ENCODE peak calls at places on chromosomes 13 and 19, in six cellular contexts. D, S, I, T, N and Q are unnamed samples.

GRCh38 chr19:48752511-48753365 is at the start of gene FUT1:
- DNase-seq in N (peak; percentile 89), D (no peak), T (peak; percentile 43), I (no peak), S (peak; percentile 73), Q (no peak)

GRCh38 chr19:56301886-56302620 is 12.6 kb downstream of the ZSCAN5A start:
- DNase-seq in N (no peak), D (no peak), S (no peak), T (no peak), I (no peak), Q (no peak)

GRCh38 chr19:39430675-39431593 is 4.8 kb downstream of the RPS16 start:
- DNase-seq in T (peak; percentile 83), N (no peak), D (peak; percentile 100), S (peak; percentile 20), I (no peak), Q (no peak)

GRCh38 chr13:44393391-44393790 is 19.8 kb downstream of the SERP2 start:
- DNase-seq in D (no peak), I (no peak), S (no peak), T (no peak), N (no peak), Q (no peak)

GRCh38 chr19:55379161-55379560 is 2.5 kb downstream of the TMEM190 start:
- DNase-seq in S (no peak), N (no peak), I (no peak), T (no peak), D (no peak), Q (no peak)

GRCh38 chr13:95624020-95624419 is 20.5 kb downstream of the DZIP1 start:
- DNase-seq in T (peak; percentile 64), D (peak; percentile 72), N (peak; percentile 70), S (peak; percentile 29), I (peak; percentile 21), Q (peak; percentile 3)

GRCh38 chr19:3969435-3970312 is 1.2 kb downstream of the DAPK3 start:
- DNase-seq in I (no peak), N (peak; percentile 54), S (no peak), D (peak; percentile 68), T (peak; percentile 5), Q (no peak)

GRCh38 chr19:20077791-20078463 is at the start of gene ZNF90:
- DNase-seq in S (peak; percentile 96), I (no peak), N (peak; percentile 98), T (peak; percentile 22), D (peak; percentile 97), Q (no peak)

GRCh38 chr19:2261438-2262172 is 5.4 kb upstream of the JSRP1 start:
- DNase-seq in I (peak; percentile 62), S (peak; percentile 68), N (peak; percentile 48), T (peak; percentile 49), D (no peak), Q (no peak)

GRCh38 chr13:110915874-110916670 is 1.2 kb upstream of the ANKRD10 start:
- DNase-seq in S (no peak), D (peak; percentile 69), N (no peak), T (no peak), I (no peak), Q (no peak)

DNA sequence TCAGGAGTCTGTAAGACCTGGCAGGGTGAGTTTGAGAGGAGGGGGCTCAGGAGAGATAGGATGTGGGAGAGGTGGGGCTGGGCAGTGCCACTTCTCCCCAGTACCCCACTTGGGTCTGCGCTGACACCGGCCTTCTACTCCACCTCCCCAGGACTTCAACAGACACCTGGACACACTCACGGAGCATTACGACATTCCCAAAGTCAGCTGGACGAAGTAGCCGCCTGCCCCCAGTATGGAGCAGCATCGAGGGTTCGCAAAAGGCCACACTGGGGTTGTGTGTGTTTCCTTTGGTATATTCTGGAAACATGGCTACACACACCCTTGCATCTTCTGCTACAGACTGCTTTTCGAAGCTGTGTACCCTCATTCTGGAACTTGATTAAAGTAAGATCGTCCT is 5.5 kb downstream of the FAM32A start:
- DNase-seq in T (no peak), I (no peak), D (no peak), N (no peak), S (no peak), Q (no peak)
- H3K9ac ChIP-seq in T (no peak overlapping the region), I (no peak overlapping the region), D (no peak overlapping the region), N (no peak overlapping the region), S (no peak overlapping the region), Q (no peak overlapping the region)

GRCh38 chr19:12664406-12665280 is 1.9 kb downstream of the MAN2B1 start:
- DNase-seq in D (no peak), N (peak; percentile 77), T (no peak), S (peak; percentile 54), I (no peak), Q (no peak)

GRCh38 chr19:12667903-12668302 is 1.3 kb downstream of the WDR83 start:
- DNase-seq in I (no peak), T (no peak), D (no peak), S (no peak), N (no peak), Q (no peak)

GRCh38 chr19:12665281-12665573 is 1.3 kb downstream of the MAN2B1 start:
- DNase-seq in T (no peak), S (peak; percentile 49), I (no peak), N (no peak), D (no peak), Q (no peak)

GRCh38 chr19:12666305-12667048 is at the start of the genes MAN2B1 and WDR83:
- DNase-seq in N (peak; percentile 94), D (peak; percentile 48), I (peak; percentile 85), S (peak; percentile 81), T (peak; percentile 79), Q (no peak)

GRCh38 chr19:12665646-12666304 is 767 bp downstream of the MAN2B1 start:
- DNase-seq in I (no peak), N (no peak), S (no peak), T (no peak), D (no peak), Q (no peak)
- H3K27ac ChIP-seq in I (peak overlapping the region; percentile 77), N (no peak overlapping the region), S (peak overlapping the region; percentile 71), T (no peak overlapping the region), D (no peak overlapping the region), Q (no peak overlapping the region)

DNA sequence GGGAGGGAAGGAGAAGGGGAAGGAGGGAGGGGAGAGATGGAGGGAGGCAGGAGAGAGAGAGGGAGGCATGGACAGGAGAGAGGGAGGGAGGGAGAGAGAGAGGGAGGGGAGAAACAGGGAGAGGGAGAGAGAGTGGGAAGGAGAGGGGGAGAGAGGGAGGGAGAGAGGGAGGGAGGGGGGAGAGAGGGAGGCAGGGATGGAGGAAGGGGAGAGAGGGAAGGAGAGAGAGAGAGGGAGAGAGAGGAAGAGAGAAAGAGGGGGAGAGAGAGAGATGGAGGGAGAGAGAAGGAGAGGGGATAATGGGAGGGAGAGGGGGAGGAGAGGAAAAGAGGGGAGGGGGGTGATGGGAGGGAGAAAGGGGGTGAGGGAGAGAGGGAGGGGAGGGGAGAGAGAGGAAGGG is 86.8 kb upstream of the VSTM2B start:
- DNase-seq in N (no peak), I (no peak), S (no peak), T (no peak), D (no peak), Q (no peak)
- H3K9ac ChIP-seq in N (no peak overlapping the region), I (no peak overlapping the region), S (no peak overlapping the region), T (no peak overlapping the region), D (no peak overlapping the region), Q (no peak overlapping the region)

DNA sequence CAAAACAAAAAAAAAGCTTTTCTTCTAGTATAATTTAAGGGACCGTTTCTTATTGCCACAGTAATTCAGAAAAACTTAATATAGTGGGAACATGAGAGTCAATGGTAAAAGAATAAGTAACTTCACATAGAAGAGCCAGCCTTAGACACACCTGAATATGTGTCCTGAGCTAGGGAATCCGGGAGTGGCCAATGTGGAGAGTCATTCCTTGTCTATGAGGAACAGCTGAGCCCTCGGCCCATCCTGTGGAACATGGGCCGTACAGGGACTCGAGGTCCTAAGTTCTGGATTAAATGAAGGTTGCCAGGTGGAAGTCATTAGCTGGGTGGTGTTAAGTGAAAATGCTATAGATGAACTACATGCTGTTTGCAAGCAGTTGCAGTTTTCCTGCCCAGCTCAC is 32.2 kb downstream of the EFNB2 start:
- DNase-seq in D (no peak), N (no peak), I (no peak), T (no peak), S (no peak), Q (no peak)
- H3K27ac ChIP-seq in D (no peak overlapping the region), N (no peak overlapping the region), I (no peak overlapping the region), T (no peak overlapping the region), S (no peak overlapping the region), Q (no peak overlapping the region)

DNA sequence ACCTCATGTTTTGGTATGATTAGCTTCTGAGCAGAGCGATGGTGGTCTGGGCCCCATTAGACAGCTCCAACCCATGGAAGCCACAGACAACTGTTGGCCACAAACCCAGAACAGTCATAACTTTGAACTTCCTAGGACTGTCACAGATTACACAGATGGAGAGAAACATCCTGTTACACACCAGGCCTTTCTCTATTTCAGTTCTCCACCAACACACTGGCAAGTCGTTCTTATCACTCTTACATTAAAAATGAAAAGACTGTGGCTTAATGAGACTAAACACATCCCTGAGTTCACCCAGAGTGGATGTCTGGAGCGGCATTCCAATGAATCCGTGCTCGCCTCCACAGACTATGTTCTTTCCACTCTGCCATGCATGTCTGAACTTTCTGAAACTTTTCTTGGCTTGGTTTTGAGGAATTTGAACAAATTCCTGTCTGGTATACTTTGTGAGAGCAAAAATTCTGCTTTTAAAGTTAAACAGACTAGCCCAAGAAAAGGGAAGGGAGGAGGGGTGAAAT is 109.1 kb downstream of the NALCN start:
- DNase-seq in I (peak; percentile 52), D (peak; percentile 61), N (no peak), S (no peak), T (no peak), Q (no peak)
- H3K9ac ChIP-seq in I (no peak overlapping the region), D (no peak overlapping the region), N (no peak overlapping the region), S (no peak overlapping the region), T (no peak overlapping the region), Q (no peak overlapping the region)

DNA sequence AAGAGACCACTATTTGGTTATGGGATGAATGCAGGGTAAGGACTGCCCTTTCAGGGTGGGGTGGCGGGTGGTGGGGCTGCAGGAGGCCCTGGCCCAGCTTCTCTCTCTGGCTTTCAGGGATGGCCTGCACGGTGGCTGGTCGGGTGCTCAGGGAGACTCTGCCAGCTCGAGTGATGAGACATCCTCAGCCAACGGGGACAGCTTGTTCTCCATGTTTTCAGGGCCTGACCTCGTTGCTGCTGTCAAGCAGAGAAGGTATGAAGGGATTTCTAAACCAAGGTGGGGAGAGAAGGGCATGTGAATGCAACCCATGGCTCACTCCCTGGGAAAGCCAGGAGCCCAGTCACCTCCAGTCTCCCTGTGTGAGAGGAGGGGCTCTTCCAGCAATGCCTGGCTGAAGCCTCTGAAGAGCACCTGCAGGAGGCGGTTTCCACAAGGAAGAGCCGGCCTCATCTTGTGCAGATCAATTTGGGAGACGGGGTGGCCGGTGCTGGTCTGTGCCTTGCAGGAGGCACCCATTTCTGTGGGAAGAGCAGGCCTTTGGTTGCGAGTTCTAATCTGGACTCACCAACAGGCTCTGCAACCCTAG is 16.0 kb upstream of the GPI start:
- DNase-seq in I (no peak), S (no peak), N (no peak), D (no peak), T (no peak), Q (no peak)
- H3K27ac ChIP-seq in I (peak overlapping the region; percentile 88), S (no peak overlapping the region), N (no peak overlapping the region), D (no peak overlapping the region), T (no peak overlapping the region), Q (no peak overlapping the region)